ENCODE peak calls at places on chromosome 19, in six cellular contexts. F is cardiac muscle cell; T is type B pancreatic cell; S is activated naive CD4-positive, alpha-beta T cell treated with anti-CD3 and anti-CD28 coated beads, Interleukin-2, amount 10 ng/mL, durations not matched to agents 7 days and 5 days; X is activated B cell treated with CpG ODN at 0.5 μM for 24 hours; W is activated naive CD8-positive, alpha-beta T cell treated with anti-CD3 and anti-CD28 coated beads for 36 hours. M is an unnamed sample.

GRCh38 chr19:35931161-35931873 is 4.9 kb upstream of the LRFN3 start:
- DNase-seq in W (peak; percentile 100), T (peak; percentile 99), S (peak; percentile 100), F (peak; percentile 100), X (peak; percentile 99), M (peak; percentile 98)

GRCh38 chr19:12840091-12841079 is 2.1 kb downstream of the MAST1 start:
- DNase-seq in F (peak; percentile 92), X (no peak), S (peak; percentile 69), W (peak; percentile 67), T (peak; percentile 87), M (no peak)

GRCh38 chr19:19329199-19329598 is 8.6 kb downstream of the MAU2 start:
- DNase-seq in S (no peak), W (no peak), X (no peak), F (no peak), T (no peak), M (no peak)

GRCh38 chr19:49843265-49843664 is 7.7 kb upstream of the PTOV1 start:
- DNase-seq in F (no peak), S (no peak), X (no peak), T (no peak), W (no peak), M (no peak)

GRCh38 chr19:45972944-45973525 is 630 bp downstream of the NOVA2 start:
- DNase-seq in S (no peak), F (no peak), W (no peak), T (no peak), X (no peak), M (no peak)

GRCh38 chr19:4814625-4815425 is 16.7 kb downstream of the TICAM1 start:
- DNase-seq in W (no peak), F (no peak), X (no peak), T (no peak), S (no peak), M (no peak)

GRCh38 chr19:13833330-13834265 is 38.4 kb downstream of the ZSWIM4 start:
- DNase-seq in F (peak; percentile 96), X (peak; percentile 92), W (peak; percentile 94), T (peak; percentile 94), S (peak; percentile 96), M (peak; percentile 99)

GRCh38 chr19:9958451-9958850 is 22.1 kb upstream of the OLFM2 start:
- DNase-seq in F (no peak), S (no peak), T (no peak), W (no peak), X (no peak), M (no peak)

GRCh38 chr19:46970815-46971214 is 48.8 kb upstream of the NPAS1 start:
- DNase-seq in W (no peak), S (no peak), F (no peak), T (no peak), X (no peak), M (no peak)

GRCh38 chr19:48190288-48191284 is 20.1 kb downstream of the ZSWIM9 start:
- DNase-seq in S (peak; percentile 64), F (peak; percentile 17), X (no peak), W (peak; percentile 69), T (peak; percentile 74), M (no peak)

GRCh38 chr19:11384778-11385129 is 640 bp upstream of the EPOR start:
- DNase-seq in F (no peak), T (no peak), X (no peak), W (no peak), S (no peak), M (no peak)

GRCh38 chr19:48498922-48499321 is 12.7 kb downstream of the LMTK3 start:
- DNase-seq in S (no peak), T (no peak), X (no peak), W (no peak), F (no peak), M (no peak)

GRCh38 chr19:49434907-49435577 is 6.3 kb downstream of the SLC17A7 start:
- DNase-seq in X (no peak), S (no peak), F (no peak), T (no peak), W (no peak), M (no peak)

GRCh38 chr19:18280247-18281081 is 958 bp downstream of the JUND start:
- DNase-seq in F (peak; percentile 79), X (peak; percentile 85), S (peak; percentile 80), T (peak; percentile 79), W (peak; percentile 81), M (peak; percentile 54)

M was measured in HuH-7.